ENCODE peak calls at places on chromosome 6, in five cellular contexts. Q is heart left ventricle; W is CD8-positive, alpha-beta memory T cell; T is HepG2; H is lung. R is an unnamed sample.

GRCh38 chr6:163324928-163325784 is 89.4 kb upstream of the QKI start:
- DNase-seq in T (peak; percentile 68), Q (no peak), W (no peak), H (no peak), R (no peak)

GRCh38 chr6:114000066-114000465 is 29.1 kb upstream of the HDAC2 start:
- DNase-seq in T (no peak), W (no peak), H (no peak), Q (no peak), R (no peak)

GRCh38 chr6:150417899-150418824 is 49.4 kb downstream of the IYD start:
- DNase-seq in H (no peak), W (no peak), T (peak; percentile 63), Q (no peak), R (no peak)

GRCh38 chr6:71367763-71368162 is 79.2 kb downstream of the OGFRL1 start:
- DNase-seq in Q (no peak), T (no peak), H (no peak), W (no peak), R (no peak)

GRCh38 chr6:159931112-159931511 is 37.8 kb upstream of the IGF2R start:
- DNase-seq in Q (no peak), W (no peak), T (no peak), H (no peak), R (no peak)

GRCh38 chr6:133958782-133959181 is 5.8 kb downstream of the TBPL1 start:
- DNase-seq in T (no peak), H (no peak), Q (no peak), W (no peak), R (no peak)

GRCh38 chr6:142833054-142833453 is 111.9 kb downstream of the HIVEP2 start:
- DNase-seq in H (no peak), T (no peak), W (no peak), Q (no peak), R (no peak)

GRCh38 chr6:169978615-169979161 is 227.3 kb downstream of the ERMARD start:
- DNase-seq in Q (peak; percentile 23), T (no peak), H (no peak), W (no peak), R (no peak)

GRCh38 chr6:130945401-130945919 is 117.6 kb downstream of the EPB41L2 start:
- DNase-seq in T (peak; percentile 85), H (no peak), Q (no peak), W (no peak), R (no peak)

GRCh38 chr6:2943564-2943955 is 27.8 kb downstream of the SERPINB6 start:
- DNase-seq in T (no peak), W (no peak), Q (no peak), H (peak; percentile 21), R (no peak)

GRCh38 chr6:138371720-138372119 is 6.0 kb upstream of the SMIM28 start:
- DNase-seq in T (no peak), H (no peak), W (no peak), Q (no peak), R (no peak)

GRCh38 chr6:96760153-96760687 is 77.1 kb downstream of the GPR63 start:
- DNase-seq in T (no peak), W (no peak), Q (no peak), H (no peak), R (no peak)

GRCh38 chr6:156890627-156891300 is 113.6 kb downstream of the ARID1B start:
- DNase-seq in T (no peak), W (no peak), H (no peak), Q (no peak), R (no peak)

DNA sequence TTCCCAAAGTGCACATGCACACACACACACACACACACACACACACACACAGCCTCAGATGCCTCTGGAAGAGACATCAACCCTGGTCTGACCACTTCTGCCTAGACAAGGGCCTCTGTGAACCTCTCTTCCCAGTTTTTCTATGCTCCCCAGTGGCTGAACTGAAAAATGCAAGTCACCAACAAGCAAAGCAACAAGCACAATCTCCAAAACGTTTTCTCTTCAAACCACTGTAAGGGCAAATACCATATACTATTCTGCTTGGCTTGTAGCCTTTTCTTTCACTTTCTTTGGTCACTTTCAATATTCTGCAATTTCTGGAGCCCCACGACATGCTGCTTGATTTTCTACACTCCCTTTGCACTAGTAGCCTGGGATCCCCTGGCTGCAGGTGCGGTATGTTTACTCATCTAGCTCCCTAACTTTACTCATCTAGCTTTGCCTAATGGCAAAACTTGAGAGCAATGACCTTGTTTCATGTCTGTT is 121.4 kb upstream of the DST start:
- DNase-seq in W (no peak), Q (no peak), H (no peak), T (peak; percentile 69), R (no peak)
- H3K4me1 ChIP-seq in W (no peaks in the 10 kb centered on the region), Q (peaks cover 47% of the 10 kb centered on the region), H (no peaks in the 10 kb centered on the region), T (peaks cover 12% of the 10 kb centered on the region), R (no peaks in the 10 kb centered on the region)

GRCh38 chr6:153852034-153852433 is 187.0 kb upstream of the OPRM1 start:
- DNase-seq in Q (no peak), H (no peak), W (no peak), T (no peak), R (no peak)

GRCh38 chr6:153858529-153858928 is 180.5 kb upstream of the OPRM1 start:
- DNase-seq in W (no peak), Q (no peak), H (no peak), T (no peak), R (no peak)

GRCh38 chr6:153852481-153852880 is 186.6 kb upstream of the OPRM1 start:
- DNase-seq in W (no peak), T (no peak), Q (no peak), H (no peak), R (no peak)

GRCh38 chr6:153862139-153862538 is 176.9 kb upstream of the OPRM1 start:
- DNase-seq in T (no peak), W (no peak), Q (no peak), H (no peak), R (no peak)

GRCh38 chr6:153856929-153857376 is 182.1 kb upstream of the OPRM1 start:
- DNase-seq in T (no peak), H (no peak), W (no peak), Q (no peak), R (no peak)
- H3K9me3 ChIP-seq in T (peaks cover 2% of the 10 kb centered on the region), H (no peaks in the 10 kb centered on the region), W (no peaks in the 10 kb centered on the region), Q (no peaks in the 10 kb centered on the region), R (no peaks in the 10 kb centered on the region)

GRCh38 chr6:107369493-107369892 is 89.9 kb downstream of the PDSS2 start:
- DNase-seq in W (no peak), H (no peak), T (no peak), Q (no peak), R (no peak)
- H3K4me1 ChIP-seq in W (no peaks in the 10 kb centered on the region), H (no peaks in the 10 kb centered on the region), T (peaks cover 5% of the 10 kb centered on the region), Q (no peaks in the 10 kb centered on the region), R (no peaks in the 10 kb centered on the region)

DNA sequence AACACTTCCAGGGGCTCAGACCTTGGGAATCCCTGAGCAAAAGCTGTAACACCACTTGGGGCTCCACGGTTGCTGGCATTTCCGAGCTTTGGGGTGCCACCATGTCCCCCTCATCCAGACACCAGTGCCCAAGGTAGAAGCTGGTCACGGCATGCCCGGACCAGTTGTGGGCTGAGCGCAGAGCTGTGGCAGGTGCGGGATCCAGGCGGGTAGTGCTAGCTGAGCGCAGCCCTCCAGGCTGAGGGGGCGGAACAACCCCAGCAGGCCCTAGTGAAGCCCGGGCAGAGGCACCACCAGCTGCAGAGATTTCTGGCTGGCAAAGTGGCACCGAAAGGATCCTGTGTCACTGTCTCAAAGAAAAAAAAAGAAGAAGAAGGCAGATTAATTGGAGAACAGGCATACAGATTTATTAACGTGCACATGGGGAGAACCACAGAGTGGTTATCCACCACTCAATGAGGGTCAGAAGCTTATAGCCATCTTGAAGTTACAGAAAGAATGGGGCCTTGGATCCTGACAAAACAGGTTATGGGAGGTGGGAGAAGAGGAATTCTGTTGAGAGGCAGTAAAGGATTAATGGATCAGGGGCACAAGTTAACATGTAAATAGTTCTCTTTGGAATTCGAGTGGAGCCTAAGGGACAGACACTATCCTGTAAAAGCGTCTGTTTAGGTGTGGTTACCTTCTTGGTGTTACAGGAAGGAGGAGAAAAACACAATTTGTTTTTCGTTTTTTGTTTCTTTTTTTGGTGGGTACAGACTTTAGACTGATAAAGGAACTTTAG is 107.5 kb downstream of the CD24 start:
- DNase-seq in H (no peak), W (no peak), Q (no peak), T (no peak), R (no peak)
- H3K9me3 ChIP-seq in H (peaks cover 3% of the 10 kb centered on the region), W (no peaks in the 10 kb centered on the region), Q (peaks cover 3% of the 10 kb centered on the region), T (peaks cover 12% of the 10 kb centered on the region), R (no peaks in the 10 kb centered on the region)

DNA sequence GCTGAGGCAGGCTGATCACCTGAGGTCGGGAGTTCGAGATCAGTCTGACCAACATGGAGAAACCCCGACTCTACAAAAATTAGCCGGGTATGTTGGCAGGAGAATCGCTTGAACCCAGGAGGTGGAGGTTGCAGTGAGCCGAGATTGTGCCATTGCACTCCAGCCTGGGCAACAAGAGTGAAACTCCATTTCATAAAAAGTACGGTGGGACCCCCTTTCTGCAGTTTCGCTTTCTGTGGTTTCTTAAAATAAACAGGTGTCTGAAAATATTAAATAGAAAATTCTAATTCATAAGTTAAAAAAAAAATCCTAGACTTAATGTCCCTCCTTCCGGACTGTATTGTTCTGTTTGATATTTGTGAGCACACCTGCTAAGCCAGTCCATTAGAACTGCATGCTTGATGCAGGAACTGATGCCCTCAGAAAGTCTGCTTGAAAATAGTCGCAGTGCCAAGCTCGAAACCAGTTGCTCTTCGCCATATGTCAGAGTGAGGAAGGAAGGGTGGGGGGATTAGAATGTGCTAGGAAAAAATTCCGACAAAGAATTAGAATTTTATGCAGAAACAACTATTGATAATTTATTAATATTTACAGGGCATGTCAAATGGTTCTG is 85.9 kb downstream of the JARID2 start:
- DNase-seq in T (no peak), H (no peak), W (no peak), Q (no peak), R (no peak)
- H3K4me1 ChIP-seq in T (peaks cover 19% of the 10 kb centered on the region), H (peaks cover 1% of the 10 kb centered on the region), W (peaks cover 47% of the 10 kb centered on the region), Q (peaks cover 57% of the 10 kb centered on the region), R (peaks cover 22% of the 10 kb centered on the region)

DNA sequence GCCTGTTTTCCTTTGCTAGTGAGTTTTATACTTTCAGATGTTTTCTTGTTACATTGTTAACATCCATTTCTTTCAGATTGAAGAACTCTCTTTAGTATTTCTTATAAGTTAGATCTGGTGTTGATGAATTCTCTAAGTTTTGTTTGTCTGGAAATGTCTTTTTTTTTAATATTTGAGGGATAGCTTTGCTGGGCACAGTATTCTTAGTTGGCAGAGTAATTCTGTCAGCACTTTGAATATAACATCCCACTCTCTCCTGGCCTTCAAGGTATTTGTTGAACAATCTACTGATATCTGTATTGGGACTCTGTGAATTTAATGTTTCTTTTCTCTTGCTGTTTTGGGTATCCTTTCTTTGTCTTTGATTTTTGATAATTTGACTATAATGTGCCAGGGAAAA is 79.4 kb upstream of the UST start:
- DNase-seq in T (no peak), W (no peak), H (no peak), Q (no peak), R (no peak)
- H3K9me3 ChIP-seq in T (peaks cover 42% of the 10 kb centered on the region), W (peaks cover 3% of the 10 kb centered on the region), H (peaks cover 10% of the 10 kb centered on the region), Q (peaks cover 63% of the 10 kb centered on the region), R (peaks cover 8% of the 10 kb centered on the region)

DNA sequence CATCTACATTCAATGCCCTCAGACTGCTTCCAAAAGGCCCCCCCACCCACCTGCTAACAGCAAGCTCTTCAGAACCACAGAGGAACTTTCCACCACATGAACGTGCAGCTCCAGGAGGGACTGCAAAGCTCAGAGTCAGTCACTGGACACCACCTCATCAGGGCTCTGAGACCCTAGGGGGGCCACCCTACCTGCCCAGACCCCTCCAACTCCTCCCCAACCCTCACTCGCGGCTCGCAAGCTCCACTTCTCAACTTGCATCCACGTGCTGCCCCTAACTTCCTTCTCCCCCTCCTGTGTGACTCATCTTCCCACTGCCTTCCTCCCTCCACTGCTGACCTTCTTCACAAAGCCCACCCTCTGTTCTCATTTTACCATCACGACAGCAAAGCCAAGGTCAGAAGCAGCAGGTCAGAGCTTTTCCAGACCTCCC is 6.5 kb downstream of the MBOAT1 start:
- DNase-seq in W (no peak), H (no peak), Q (no peak), T (no peak), R (no peak)
- H3K4me1 ChIP-seq in W (peaks cover 47% of the 10 kb centered on the region), H (peaks cover 15% of the 10 kb centered on the region), Q (peaks cover 48% of the 10 kb centered on the region), T (no peaks in the 10 kb centered on the region), R (peaks cover 23% of the 10 kb centered on the region)

R was measured in effector memory CD4-positive, alpha-beta T cell.